ENCODE peak calls at places on chromosomes 6 and 20, in four cellular contexts. O, M, S and J are unnamed samples.

GRCh38 chr6:44107017-44107416 is 20.2 kb downstream of the MRPL14 start:
- DNase-seq in O (no peak), M (no peak), S (no peak), J (no peak)

GRCh38 chr6:36574679-36575078 is 19.5 kb upstream of the SRSF3 start:
- DNase-seq in O (no peak), M (no peak), S (no peak), J (no peak)

GRCh38 chr20:45394221-45395113 is 13.6 kb upstream of the DBNDD2 start:
- DNase-seq in O (no peak), M (no peak), S (no peak), J (no peak)

GRCh38 chr6:33974030-33974429 is 170.2 kb upstream of the MLN start:
- DNase-seq in O (no peak), M (peak; percentile 3), S (no peak), J (no peak)

GRCh38 chr20:258963-259362 is 1.4 kb downstream of the DEFB132 start:
- DNase-seq in O (no peak), M (no peak), S (no peak), J (no peak)

GRCh38 chr6:147015674-147016073 is 188.5 kb upstream of the STXBP5 start:
- DNase-seq in O (no peak), M (no peak), S (no peak), J (no peak)

GRCh38 chr6:46513533-46513932 is 22.3 kb upstream of the RCAN2 start:
- DNase-seq in O (no peak), M (no peak), S (no peak), J (no peak)

GRCh38 chr6:1984346-1984994 is 260.9 kb downstream of the GMDS start:
- DNase-seq in O (no peak), M (no peak), S (no peak), J (no peak)

GRCh38 chr6:43911625-43912577 is 141.9 kb downstream of the VEGFA start:
- DNase-seq in O (no peak), M (no peak), S (peak; percentile 28), J (peak; percentile 71)

GRCh38 chr6:119524410-119524809 is 174.8 kb upstream of the MAN1A1 start:
- DNase-seq in O (no peak), M (no peak), S (no peak), J (no peak)

GRCh38 chr6:145245119-145245518 is 490.2 kb downstream of the EPM2A start:
- DNase-seq in O (no peak), M (no peak), S (no peak), J (no peak)

GRCh38 chr20:8647868-8648495 is 420.9 kb upstream of the PLCB4 start:
- DNase-seq in O (peak; percentile 43), M (no peak), S (no peak), J (no peak)

GRCh38 chr6:134813146-134813545 is 136.8 kb downstream of the ALDH8A1 start:
- DNase-seq in O (no peak), M (no peak), S (no peak), J (no peak)

DNA sequence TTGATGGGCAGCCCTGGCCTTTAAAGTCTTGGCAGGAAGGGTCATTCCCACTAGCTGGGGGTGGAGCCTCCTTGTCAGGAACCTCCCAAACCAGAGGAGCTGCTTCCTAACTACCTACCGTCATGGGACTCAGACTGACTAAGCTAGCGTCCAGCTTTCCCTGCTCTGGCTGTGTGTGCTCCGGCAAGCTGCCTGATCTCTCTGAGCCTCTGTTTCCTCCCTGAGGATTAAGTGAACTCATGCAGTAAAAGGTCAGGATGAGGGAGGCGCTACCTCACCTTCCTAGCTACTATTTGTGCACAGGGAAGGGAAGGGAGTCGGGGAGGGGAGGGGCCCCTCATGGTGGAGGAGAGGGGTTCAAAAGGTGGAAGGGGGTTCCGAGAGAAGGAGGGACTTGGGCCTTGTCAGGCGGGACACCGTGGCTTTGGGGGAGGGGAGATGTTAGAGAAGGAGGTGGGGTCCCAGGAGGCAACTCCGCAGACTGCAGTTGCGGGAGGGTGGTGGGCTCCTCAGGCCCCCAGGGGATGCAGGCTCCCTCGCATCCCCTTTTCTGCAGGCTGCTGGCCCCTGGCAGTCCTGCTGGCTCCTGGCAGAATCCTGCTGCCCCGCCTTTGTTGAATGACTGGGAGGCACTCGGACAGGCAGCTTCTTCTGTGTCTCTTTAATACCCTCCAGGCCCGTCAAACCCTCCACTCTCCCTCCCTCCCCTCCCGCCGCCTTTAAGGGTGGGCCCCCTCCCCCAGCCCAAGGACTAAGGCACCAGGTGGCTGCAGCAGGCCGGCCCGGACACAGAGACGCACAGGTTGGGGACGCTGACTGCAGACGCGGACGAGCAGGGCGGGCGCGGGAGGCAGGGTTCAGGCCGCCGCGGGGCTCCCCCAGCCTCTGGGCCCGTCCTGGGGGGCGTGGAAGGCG is 9.6 kb downstream of the DUSP15 start:
- DNase-seq in O (peak; percentile 13), M (peak; percentile 48), S (no peak), J (peak; percentile 77)
- H3K4me3 ChIP-seq in O (peak overlapping the region; percentile 26), M (peak overlapping the region; percentile 40), S (peak overlapping the region; percentile 65), J (peak overlapping the region; percentile 75)

DNA sequence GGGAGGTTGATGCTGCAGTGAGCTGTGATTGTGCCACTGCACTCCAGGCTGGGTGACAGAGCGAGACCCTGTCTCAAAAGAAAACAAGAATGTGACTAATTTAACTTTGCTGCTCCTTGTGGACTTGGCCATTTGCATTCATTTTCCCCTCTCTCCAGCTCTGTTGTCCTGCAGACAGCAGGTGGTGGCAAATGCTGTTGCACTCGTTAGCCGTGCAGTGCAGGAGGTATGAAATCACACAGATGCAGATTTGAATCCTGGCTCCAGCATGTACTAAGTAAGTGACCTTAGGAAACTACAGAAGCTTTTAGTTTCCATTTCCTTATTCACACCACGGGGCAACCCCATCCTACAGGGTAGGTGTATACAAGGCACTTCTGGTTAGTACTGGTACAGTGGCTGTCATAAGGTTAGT is 9.6 kb upstream of the BEND3 start:
- DNase-seq in O (no peak), M (no peak), S (no peak), J (no peak)
- TF ChIP-seq CTCF in O (no peak), M (no peak), S (no peak), J (no peak)

GRCh38 chr6:139003751-139004150 is 15.7 kb upstream of the REPS1 start:
- DNase-seq in O (no peak), M (no peak), S (no peak), J (no peak)

GRCh38 chr6:138997136-138997535 is 9.1 kb upstream of the REPS1 start:
- DNase-seq in O (no peak), M (no peak), S (no peak), J (no peak)

GRCh38 chr6:138996524-138996923 is 8.5 kb upstream of the REPS1 start:
- DNase-seq in O (no peak), M (no peak), S (no peak), J (no peak)

GRCh38 chr6:138999949-139000725 is 12.1 kb upstream of the REPS1 start:
- DNase-seq in O (no peak), M (no peak), S (no peak), J (no peak)
- H3K36me3 ChIP-seq in O (no peaks in the 10 kb centered on the region), M (no peaks in the 10 kb centered on the region), S (no peaks in the 10 kb centered on the region), J (no peaks in the 10 kb centered on the region)

GRCh38 chr6:140073456-140073855 is 699.0 kb upstream of the CITED2 start:
- DNase-seq in O (no peak), M (no peak), S (no peak), J (no peak)

GRCh38 chr6:140069576-140069975 is 695.1 kb upstream of the CITED2 start:
- DNase-seq in O (no peak), M (no peak), S (no peak), J (no peak)

GRCh38 chr6:140076078-140076477 is 701.6 kb upstream of the CITED2 start:
- DNase-seq in O (no peak), M (no peak), S (no peak), J (no peak)

GRCh38 chr6:140071601-140072062 is 697.2 kb upstream of the CITED2 start:
- DNase-seq in O (no peak), M (no peak), S (no peak), J (no peak)

DNA sequence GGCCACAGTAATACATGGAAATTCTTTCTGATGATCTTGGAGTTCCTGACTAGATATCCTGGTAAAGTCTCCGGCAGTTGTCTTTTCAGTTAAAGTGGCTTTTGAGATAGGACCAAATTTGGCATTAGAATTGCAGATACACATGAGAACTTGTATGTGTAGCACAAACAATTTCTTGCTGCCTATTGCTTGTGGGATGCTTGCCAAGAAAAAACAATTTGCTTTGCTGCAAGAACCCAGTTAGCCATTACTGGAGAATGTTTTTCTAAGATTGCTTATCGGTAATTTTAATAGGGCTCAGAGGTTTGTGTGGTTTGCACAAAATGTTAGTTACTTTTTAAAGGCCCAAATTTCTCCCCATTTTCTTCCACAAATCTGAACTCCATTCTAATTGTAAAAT is 696.7 kb upstream of the CITED2 start:
- DNase-seq in O (no peak), M (no peak), S (no peak), J (no peak)
- H3K4me3 ChIP-seq in O (no peak overlapping the region), M (no peak overlapping the region), S (no peak overlapping the region), J (no peak overlapping the region)

GRCh38 chr6:22471746-22472145 is 97.6 kb upstream of the HDGFL1 start:
- DNase-seq in O (no peak), M (no peak), S (no peak), J (no peak)

GRCh38 chr6:22468566-22468965 is 100.8 kb upstream of the HDGFL1 start:
- DNase-seq in O (no peak), M (no peak), S (no peak), J (no peak)

GRCh38 chr6:22471369-22471690 is 98.0 kb upstream of the HDGFL1 start:
- DNase-seq in O (no peak), M (no peak), S (no peak), J (no peak)

GRCh38 chr6:22467645-22468044 is 101.7 kb upstream of the HDGFL1 start:
- DNase-seq in O (no peak), M (no peak), S (no peak), J (no peak)

GRCh38 chr6:22470454-22471368 is 98.7 kb upstream of the HDGFL1 start:
- DNase-seq in O (peak; percentile 34), M (no peak), S (peak; percentile 54), J (peak; percentile 31)
- TF ChIP-seq CTCF in O (no peak), M (peak; percentile 11), S (peak; percentile 29), J (peak; percentile 39)

DNA sequence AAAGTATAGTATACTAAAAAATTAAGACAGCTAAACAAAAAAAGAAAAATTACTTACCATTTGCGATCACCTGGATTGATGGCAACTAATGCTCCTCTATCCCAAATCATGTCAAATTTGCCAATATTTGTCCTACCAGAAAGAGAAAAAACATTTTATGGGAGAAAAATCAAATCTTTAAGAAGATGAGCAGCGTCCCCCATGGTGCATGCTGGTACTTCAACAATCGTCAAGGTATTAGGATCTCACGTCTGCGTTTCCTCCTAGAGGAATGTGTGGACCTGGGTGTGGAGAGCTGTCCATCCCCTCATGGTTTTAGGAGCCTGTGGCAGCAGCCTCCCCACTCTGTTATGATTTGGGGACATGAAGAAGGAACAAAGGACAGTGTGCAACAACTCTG is 16.0 kb downstream of the TPMT start:
- DNase-seq in O (no peak), M (no peak), S (no peak), J (no peak)
- H3K36me3 ChIP-seq in O (no peaks in the 10 kb centered on the region), M (no peaks in the 10 kb centered on the region), S (peaks cover 92% of the 10 kb centered on the region), J (no peaks in the 10 kb centered on the region)

DNA sequence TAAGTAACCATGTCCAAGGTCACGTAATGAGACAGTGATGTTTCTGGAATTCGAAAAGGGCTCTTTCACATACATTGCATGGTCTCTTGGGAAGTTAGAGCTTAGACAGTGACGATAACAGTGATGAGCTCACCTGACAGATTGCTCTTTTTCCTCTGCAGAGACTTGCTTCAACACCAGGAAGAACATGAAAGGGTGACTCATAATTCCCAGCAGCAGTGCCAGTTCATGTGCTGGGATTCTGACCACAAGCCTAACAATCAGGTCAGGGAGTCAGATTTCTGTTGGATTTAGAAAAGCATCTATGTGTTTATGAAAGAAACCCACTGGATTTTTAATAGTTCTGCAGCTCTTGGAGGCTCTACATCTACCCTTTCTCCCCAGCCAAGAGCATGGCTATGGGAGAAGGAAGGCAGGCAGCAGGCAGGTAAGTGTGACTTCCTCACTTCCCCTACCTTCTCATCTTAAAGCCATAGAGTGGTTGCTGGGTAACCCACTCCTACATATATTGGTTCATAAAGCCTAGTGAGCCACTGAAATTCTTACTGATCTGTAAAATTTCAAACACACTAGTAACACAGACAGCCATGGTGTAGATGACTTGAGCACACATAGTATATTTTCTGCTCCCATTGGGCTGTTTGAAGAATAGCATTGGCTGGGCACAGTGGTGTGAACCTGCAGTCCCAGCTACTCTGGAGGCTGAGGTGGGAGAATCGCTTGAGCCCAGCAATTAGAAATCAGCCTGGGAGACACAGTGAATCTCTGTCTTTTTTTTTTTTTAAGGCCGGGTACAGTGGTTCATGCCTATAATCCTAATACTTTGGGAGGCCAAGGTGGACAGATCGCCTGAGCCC is 44.4 kb upstream of the LOC128125822 start:
- DNase-seq in O (peak; percentile 88), M (peak; percentile 74), S (no peak), J (no peak)
- H3K4me3 ChIP-seq in O (no peak overlapping the region), M (no peak overlapping the region), S (no peak overlapping the region), J (no peak overlapping the region)